ENCODE peak calls at places on chromosomes 12 and 14, in five cellular contexts. One of them, this sample, is unnamed.

GRCh38 chr12:25089738-25090137 is 105.2 kb downstream of the DNAI7 start:
- DNase-seq in AG10803: no peak
- DNase-seq in adrenal gland: no peak
- DNase-seq in IMR-90: no peak
- DNase-seq in stomach: peak; percentile 41
- DNase-seq in this sample: no peak

GRCh38 chr14:77353469-77354141 is 23.3 kb downstream of the TMED8 start:
- DNase-seq in AG10803: no peak
- DNase-seq in adrenal gland: no peak
- DNase-seq in IMR-90: no peak
- DNase-seq in stomach: no peak
- DNase-seq in this sample: no peak

GRCh38 chr12:122040579-122041386 is 19.1 kb downstream of the BCL7A start:
- DNase-seq in AG10803: no peak
- DNase-seq in adrenal gland: no peak
- DNase-seq in IMR-90: no peak
- DNase-seq in stomach: peak; percentile 52
- DNase-seq in this sample: no peak

GRCh38 chr14:77615231-77616132 is 955 bp downstream of the SPTLC2 start:
- DNase-seq in AG10803: no peak
- DNase-seq in adrenal gland: no peak
- DNase-seq in IMR-90: peak; percentile 56
- DNase-seq in stomach: no peak
- DNase-seq in this sample: peak; percentile 58

GRCh38 chr12:34275129-34275528 is 252.8 kb downstream of the ALG10 start:
- DNase-seq in AG10803: no peak
- DNase-seq in adrenal gland: no peak
- DNase-seq in IMR-90: no peak
- DNase-seq in stomach: no peak
- DNase-seq in this sample: no peak

GRCh38 chr12:65171870-65172269 is 2.5 kb downstream of the LEMD3 start:
- DNase-seq in AG10803: no peak
- DNase-seq in adrenal gland: no peak
- DNase-seq in IMR-90: no peak
- DNase-seq in stomach: no peak
- DNase-seq in this sample: no peak

GRCh38 chr12:76878045-76878898 is 547 bp downstream of the CSRP2 start:
- DNase-seq in AG10803: no peak
- DNase-seq in adrenal gland: peak; percentile 18
- DNase-seq in IMR-90: no peak
- DNase-seq in stomach: no peak
- DNase-seq in this sample: peak; percentile 33

GRCh38 chr12:112735296-112735695 is 56.3 kb upstream of the RPH3A start:
- DNase-seq in AG10803: no peak
- DNase-seq in adrenal gland: no peak
- DNase-seq in IMR-90: no peak
- DNase-seq in stomach: no peak
- DNase-seq in this sample: no peak

GRCh38 chr12:128783129-128783574 is 40.6 kb downstream of the SLC15A4 start:
- DNase-seq in AG10803: peak; percentile 23
- DNase-seq in adrenal gland: no peak
- DNase-seq in IMR-90: peak; percentile 41
- DNase-seq in stomach: no peak
- DNase-seq in this sample: peak; percentile 14

GRCh38 chr14:26598081-26598671 is 343 bp upstream of the NOVA1 start:
- DNase-seq in AG10803: peak; percentile 53
- DNase-seq in adrenal gland: peak; percentile 87
- DNase-seq in IMR-90: peak; percentile 82
- DNase-seq in stomach: peak; percentile 57
- DNase-seq in this sample: peak; percentile 97

GRCh38 chr14:57485635-57486034 is 8.0 kb downstream of the CCDC198 start:
- DNase-seq in AG10803: no peak
- DNase-seq in adrenal gland: no peak
- DNase-seq in IMR-90: no peak
- DNase-seq in stomach: no peak
- DNase-seq in this sample: no peak

GRCh38 chr12:12735301-12735700 is 18.1 kb downstream of the CDKN1B start:
- DNase-seq in AG10803: peak; percentile 72
- DNase-seq in adrenal gland: no peak
- DNase-seq in IMR-90: no peak
- DNase-seq in stomach: no peak
- DNase-seq in this sample: peak; percentile 65

GRCh38 chr14:52840916-52841315 is 49.5 kb upstream of the GNPNAT1 start:
- DNase-seq in AG10803: peak; percentile 69
- DNase-seq in adrenal gland: peak; percentile 25
- DNase-seq in IMR-90: peak; percentile 71
- DNase-seq in stomach: no peak
- DNase-seq in this sample: peak; percentile 77

GRCh38 chr14:100857923-100858837 is 32.3 kb downstream of the MEG3 start:
- DNase-seq in AG10803: no peak
- DNase-seq in adrenal gland: no peak
- DNase-seq in IMR-90: no peak
- DNase-seq in stomach: no peak
- DNase-seq in this sample: no peak

GRCh38 chr14:69315302-69315701 is 55.3 kb downstream of the GALNT16 start:
- DNase-seq in AG10803: no peak
- DNase-seq in adrenal gland: no peak
- DNase-seq in IMR-90: no peak
- DNase-seq in stomach: no peak
- DNase-seq in this sample: no peak

GRCh38 chr12:61629702-61630101 is 630.5 kb upstream of the USP15 start:
- DNase-seq in AG10803: no peak
- DNase-seq in adrenal gland: no peak
- DNase-seq in IMR-90: no peak
- DNase-seq in stomach: no peak
- DNase-seq in this sample: no peak

GRCh38 chr12:19575307-19576243 is 136.3 kb downstream of the AEBP2 start:
- DNase-seq in AG10803: peak; percentile 67
- DNase-seq in adrenal gland: peak; percentile 63
- DNase-seq in IMR-90: peak; percentile 74
- DNase-seq in stomach: peak; percentile 39
- DNase-seq in this sample: peak; percentile 76

GRCh38 chr14:21234112-21234511 is 35.1 kb downstream of the HNRNPC start:
- DNase-seq in AG10803: no peak
- DNase-seq in adrenal gland: no peak
- DNase-seq in IMR-90: no peak
- DNase-seq in stomach: no peak
- DNase-seq in this sample: no peak

GRCh38 chr12:132723015-132723763 is 12.5 kb downstream of the PGAM5 start:
- DNase-seq in AG10803: no peak
- DNase-seq in adrenal gland: no peak
- DNase-seq in IMR-90: peak; percentile 42
- DNase-seq in stomach: no peak
- DNase-seq in this sample: no peak

GRCh38 chr14:26522985-26523384 is 74.8 kb downstream of the NOVA1 start:
- DNase-seq in AG10803: peak; percentile 58
- DNase-seq in adrenal gland: no peak
- DNase-seq in IMR-90: peak; percentile 89
- DNase-seq in stomach: no peak
- DNase-seq in this sample: peak; percentile 78

GRCh38 chr14:85604671-85605070 is 74.7 kb downstream of the FLRT2 start:
- DNase-seq in AG10803: no peak
- DNase-seq in adrenal gland: no peak
- DNase-seq in IMR-90: no peak
- DNase-seq in stomach: no peak
- DNase-seq in this sample: no peak

GRCh38 chr14:22837750-22838538 is 1.6 kb downstream of the MMP14 start:
- DNase-seq in AG10803: peak; percentile 60
- DNase-seq in adrenal gland: no peak
- DNase-seq in IMR-90: peak; percentile 33
- DNase-seq in stomach: no peak
- DNase-seq in this sample: no peak

GRCh38 chr12:121955258-121956040 is 37.1 kb downstream of the CFAP251 start:
- DNase-seq in AG10803: peak; percentile 29
- DNase-seq in adrenal gland: no peak
- DNase-seq in IMR-90: peak; percentile 41
- DNase-seq in stomach: no peak
- DNase-seq in this sample: peak; percentile 29

GRCh38 chr14:93033983-93034670 is 81.6 kb downstream of the ITPK1 start:
- DNase-seq in AG10803: no peak
- DNase-seq in adrenal gland: no peak
- DNase-seq in IMR-90: no peak
- DNase-seq in stomach: no peak
- DNase-seq in this sample: no peak

GRCh38 chr14:23568600-23569310 is 1.2 kb upstream of the AP1G2 start:
- DNase-seq in AG10803: no peak
- DNase-seq in adrenal gland: no peak
- DNase-seq in IMR-90: no peak
- DNase-seq in stomach: no peak
- DNase-seq in this sample: peak; percentile 39

GRCh38 chr12:78179346-78179745 is 348.7 kb downstream of the NAV3 start:
- DNase-seq in AG10803: no peak
- DNase-seq in adrenal gland: no peak
- DNase-seq in IMR-90: no peak
- DNase-seq in stomach: no peak
- DNase-seq in this sample: no peak

GRCh38 chr14:73685328-73685727 is 28.9 kb downstream of the PNMA1 start:
- DNase-seq in AG10803: no peak
- DNase-seq in adrenal gland: no peak
- DNase-seq in IMR-90: no peak
- DNase-seq in stomach: no peak
- DNase-seq in this sample: no peak

GRCh38 chr14:81435578-81436295 is 35.6 kb upstream of the STON2 start:
- DNase-seq in AG10803: peak; percentile 11
- DNase-seq in adrenal gland: peak; percentile 40
- DNase-seq in IMR-90: peak; percentile 2
- DNase-seq in stomach: peak; percentile 41
- DNase-seq in this sample: peak; percentile 57

GRCh38 chr14:35470775-35471174 is 63.2 kb upstream of the INSM2 start:
- DNase-seq in AG10803: peak; percentile 3
- DNase-seq in adrenal gland: no peak
- DNase-seq in IMR-90: peak; percentile 31
- DNase-seq in stomach: no peak
- DNase-seq in this sample: peak; percentile 49

GRCh38 chr12:100186071-100186470 is 14.5 kb upstream of the ACTR6 start:
- DNase-seq in AG10803: no peak
- DNase-seq in adrenal gland: no peak
- DNase-seq in IMR-90: no peak
- DNase-seq in stomach: no peak
- DNase-seq in this sample: no peak

GRCh38 chr14:50095895-50096294 is 20.5 kb downstream of the VCPKMT start:
- DNase-seq in AG10803: no peak
- DNase-seq in adrenal gland: no peak
- DNase-seq in IMR-90: no peak
- DNase-seq in stomach: no peak
- DNase-seq in this sample: no peak

GRCh38 chr12:106044773-106045172 is 94.0 kb downstream of the NUAK1 start:
- DNase-seq in AG10803: peak; percentile 58
- DNase-seq in adrenal gland: no peak
- DNase-seq in IMR-90: peak; percentile 62
- DNase-seq in stomach: no peak
- DNase-seq in this sample: peak; percentile 27

GRCh38 chr14:67766035-67766680 is 50.2 kb downstream of the ZFYVE26 start:
- DNase-seq in AG10803: no peak
- DNase-seq in adrenal gland: peak; percentile 19
- DNase-seq in IMR-90: no peak
- DNase-seq in stomach: no peak
- DNase-seq in this sample: no peak

GRCh38 chr14:64704743-64705405 is 650 bp downstream of the PLEKHG3 start:
- DNase-seq in AG10803: peak; percentile 15
- DNase-seq in adrenal gland: no peak
- DNase-seq in IMR-90: peak; percentile 15
- DNase-seq in stomach: peak; percentile 57
- DNase-seq in this sample: peak; percentile 55

GRCh38 chr12:726281-727140 is 25.9 kb upstream of the WNK1 start:
- DNase-seq in AG10803: peak; percentile 29
- DNase-seq in adrenal gland: peak; percentile 48
- DNase-seq in IMR-90: peak; percentile 39
- DNase-seq in stomach: no peak
- DNase-seq in this sample: no peak
- TF ChIP-seq CTCF in AG10803: no peak
- TF ChIP-seq CTCF in adrenal gland: no peak
- TF ChIP-seq CTCF in IMR-90: no peak
- TF ChIP-seq CTCF in stomach: no peak
- TF ChIP-seq CTCF in this sample: no peak

DNA sequence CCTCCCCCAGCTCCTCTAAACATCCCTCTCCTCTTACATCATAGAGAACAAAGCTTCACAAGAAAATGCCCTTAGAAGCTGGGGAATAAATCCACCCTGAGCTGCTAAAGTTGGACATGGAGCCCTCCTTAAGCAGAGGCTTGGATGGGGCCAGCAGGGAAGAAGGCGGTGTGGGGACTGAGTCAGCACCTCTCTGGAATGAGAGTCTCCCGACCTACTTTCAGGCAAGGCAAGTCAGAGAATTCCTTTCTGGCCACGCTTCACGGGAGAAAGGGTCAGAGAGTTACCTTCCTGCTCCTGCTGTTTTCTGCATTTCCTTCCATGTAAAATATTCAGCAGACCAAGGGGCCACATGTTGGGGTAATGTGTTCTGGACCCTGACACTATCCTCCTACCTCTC is 113.3 kb upstream of the PRB2 start:
- DNase-seq in AG10803: peak; percentile 28
- DNase-seq in adrenal gland: no peak
- DNase-seq in IMR-90: peak; percentile 45
- DNase-seq in stomach: no peak
- DNase-seq in this sample: peak; percentile 7
- H3K4me3 ChIP-seq in AG10803: no peak overlapping the region
- H3K4me3 ChIP-seq in adrenal gland: no peak overlapping the region
- H3K4me3 ChIP-seq in IMR-90: no peak overlapping the region
- H3K4me3 ChIP-seq in stomach: no peak overlapping the region
- H3K4me3 ChIP-seq in this sample: no peak overlapping the region

DNA sequence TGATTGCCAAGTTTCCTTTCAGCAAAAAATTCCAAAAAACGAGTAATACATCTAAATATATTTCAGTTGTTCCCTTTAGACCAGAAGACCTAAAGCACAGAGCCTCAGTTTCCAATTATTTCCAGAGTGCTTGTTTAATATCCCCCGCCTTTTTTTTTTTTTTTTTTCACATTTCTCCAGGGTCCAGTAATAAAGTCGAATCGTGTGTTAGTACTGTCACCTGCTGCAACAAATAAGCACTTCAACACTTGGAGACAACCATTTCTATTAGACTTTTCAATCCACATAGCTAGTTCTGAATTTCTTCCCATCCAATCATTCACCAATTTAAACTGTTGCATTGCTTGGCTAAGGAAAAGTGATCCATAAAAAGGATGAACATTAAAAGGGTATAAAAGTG is 13.6 kb downstream of the PDE6H start:
- DNase-seq in AG10803: no peak
- DNase-seq in adrenal gland: no peak
- DNase-seq in IMR-90: no peak
- DNase-seq in stomach: no peak
- DNase-seq in this sample: no peak
- TF ChIP-seq CTCF in AG10803: no peak
- TF ChIP-seq CTCF in adrenal gland: no peak
- TF ChIP-seq CTCF in IMR-90: no peak
- TF ChIP-seq CTCF in stomach: no peak
- TF ChIP-seq CTCF in this sample: no peak

DNA sequence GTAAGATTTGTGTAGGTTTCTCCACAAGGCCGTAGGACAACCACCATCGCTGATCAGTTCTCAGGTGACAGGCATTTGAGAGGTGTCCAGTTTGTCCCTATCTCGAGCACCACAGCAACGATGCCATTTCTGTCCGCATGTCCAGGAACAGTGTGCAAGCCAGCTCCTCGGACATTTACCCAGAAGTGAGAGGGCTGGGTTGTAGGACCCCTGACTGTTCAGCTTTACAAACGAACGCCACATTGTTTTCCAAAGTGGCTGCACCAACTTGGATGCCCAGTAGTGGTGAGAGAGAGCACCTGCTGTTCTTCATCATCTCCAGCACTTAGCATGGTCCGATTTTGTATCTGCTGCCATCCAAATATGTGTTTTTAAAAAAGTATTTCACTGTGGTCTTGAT is 38.6 kb downstream of the CYP46A1 start:
- DNase-seq in AG10803: no peak
- DNase-seq in adrenal gland: no peak
- DNase-seq in IMR-90: no peak
- DNase-seq in stomach: no peak
- DNase-seq in this sample: no peak
- H3K4me3 ChIP-seq in AG10803: no peak overlapping the region
- H3K4me3 ChIP-seq in adrenal gland: no peak overlapping the region
- H3K4me3 ChIP-seq in IMR-90: no peak overlapping the region
- H3K4me3 ChIP-seq in stomach: no peak overlapping the region
- H3K4me3 ChIP-seq in this sample: no peak overlapping the region